ENCODE peak calls at places on chromosomes 5 and 9, in five cellular contexts. Y is right cardiac atrium, W is left ventricle myocardium inferior, G is psoas muscle, P is coronary artery. V is an unnamed sample.

GRCh38 chr9:125142560-125143376 is 560 bp downstream of the SCAI start:
- DNase-seq in Y (no peak), W (no peak), G (no peak), P (no peak), V (peak; percentile 10)

GRCh38 chr5:181160144-181160754 is 12.9 kb downstream of the OR2V2 start:
- DNase-seq in Y (peak; percentile 61), W (peak; percentile 33), G (peak; percentile 56), P (no peak), V (no peak)

GRCh38 chr5:82142928-82143577 is 135.1 kb downstream of the RPS23 start:
- DNase-seq in Y (no peak), W (no peak), G (no peak), P (no peak), V (no peak)

GRCh38 chr5:73544429-73545402 is 20.7 kb downstream of the ANKRA2 start:
- DNase-seq in Y (no peak), W (peak; percentile 19), G (no peak), P (no peak), V (peak; percentile 84)

GRCh38 chr5:151682751-151683331 is 3.9 kb downstream of the SPARC start:
- DNase-seq in Y (peak; percentile 76), W (no peak), G (no peak), P (no peak), V (no peak)

GRCh38 chr5:73591698-73592501 is 26.4 kb downstream of the UTP15 start:
- DNase-seq in Y (no peak), W (no peak), G (no peak), P (no peak), V (no peak)

GRCh38 chr5:78586251-78586650 is 62.3 kb downstream of the LHFPL2 start:
- DNase-seq in Y (peak; percentile 47), W (no peak), G (peak; percentile 22), P (no peak), V (no peak)

GRCh38 chr5:34534237-34535108 is 121.7 kb upstream of the RAI14 start:
- DNase-seq in Y (no peak), W (no peak), G (no peak), P (no peak), V (no peak)

GRCh38 chr5:95148453-95148852 is 136.4 kb downstream of the MCTP1 start:
- DNase-seq in Y (no peak), W (no peak), G (no peak), P (no peak), V (no peak)

GRCh38 chr5:68285857-68286611 is 70.5 kb downstream of the PIK3R1 start:
- DNase-seq in Y (no peak), W (no peak), G (no peak), P (no peak), V (no peak)

GRCh38 chr5:59575648-59576290 is 317.8 kb downstream of the PDE4D start:
- DNase-seq in Y (no peak), W (no peak), G (no peak), P (no peak), V (no peak)

DNA sequence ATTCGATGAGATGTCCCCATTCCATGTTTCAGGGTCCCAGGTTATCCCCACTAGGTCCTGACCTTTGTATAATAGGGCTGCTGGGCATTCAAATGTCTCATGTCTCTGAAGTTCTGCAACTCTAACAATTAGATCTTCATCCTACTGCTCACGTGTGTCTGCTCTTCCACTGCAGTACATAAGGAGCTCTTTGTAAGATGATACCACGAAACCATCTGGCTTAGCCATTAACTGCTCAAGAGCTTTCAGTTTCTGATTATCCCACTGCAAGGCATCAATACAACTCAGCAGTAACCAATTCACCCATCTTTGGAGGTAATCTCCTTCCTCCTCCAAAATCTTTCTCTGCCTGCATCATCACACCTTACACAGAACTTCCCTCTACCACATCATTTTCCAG is 49.9 kb upstream of the PPP2CA start:
- DNase-seq in Y (no peak), W (no peak), G (no peak), P (no peak), V (no peak)
- H3K27ac ChIP-seq in Y (no peak overlapping the region), W (no peak overlapping the region), G (no peak overlapping the region), P (no peak overlapping the region), V (no peak overlapping the region)

GRCh38 chr9:12980482-12980881 is 205.7 kb downstream of the LURAP1L start:
- DNase-seq in Y (no peak), W (no peak), G (no peak), P (no peak), V (no peak)
- H3K27ac ChIP-seq in Y (no peak overlapping the region), W (no peak overlapping the region), G (no peak overlapping the region), P (no peak overlapping the region), V (no peak overlapping the region)

DNA sequence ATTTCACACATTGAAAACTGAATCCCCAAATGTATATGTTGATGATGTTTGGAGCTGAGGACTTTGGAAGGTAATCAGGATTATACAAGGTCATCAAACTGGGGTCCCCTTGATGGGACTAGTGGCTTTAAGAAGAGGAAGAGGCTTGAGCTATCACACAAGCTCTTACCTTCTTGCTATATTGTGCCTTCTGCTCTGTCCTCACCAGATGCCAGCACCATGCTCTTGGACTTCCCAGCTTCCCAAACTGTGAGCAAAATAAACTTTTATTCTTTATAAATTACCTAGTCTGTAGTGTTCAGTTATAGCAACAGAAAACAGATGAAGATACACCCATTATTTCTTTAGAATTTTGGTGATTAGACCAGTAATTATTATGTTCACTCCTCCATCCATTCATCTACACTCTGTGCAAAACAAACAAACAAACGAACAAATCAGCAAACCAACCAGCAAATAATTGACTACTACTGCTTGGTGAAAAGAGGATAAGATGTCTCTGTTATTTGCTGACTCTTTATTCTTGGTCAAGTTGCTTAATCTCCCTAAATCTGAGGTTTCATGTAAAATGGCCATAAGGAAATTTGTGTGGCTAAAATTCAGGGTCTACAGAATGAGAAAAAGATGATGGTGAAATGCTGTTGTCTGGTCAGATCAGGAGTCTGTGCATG is 854.0 kb downstream of the MAT2B start:
- DNase-seq in Y (no peak), W (no peak), G (no peak), P (no peak), V (no peak)
- H3K27ac ChIP-seq in Y (no peak overlapping the region), W (no peak overlapping the region), G (no peak overlapping the region), P (no peak overlapping the region), V (no peak overlapping the region)

GRCh38 chr9:92426501-92426900 is 2.2 kb upstream of the OMD start:
- DNase-seq in Y (no peak), W (no peak), G (no peak), P (no peak), V (no peak)
- H3K27ac ChIP-seq in Y (no peak overlapping the region), W (peak overlapping the region; percentile 67), G (no peak overlapping the region), P (peak overlapping the region; percentile 36), V (no peak overlapping the region)

DNA sequence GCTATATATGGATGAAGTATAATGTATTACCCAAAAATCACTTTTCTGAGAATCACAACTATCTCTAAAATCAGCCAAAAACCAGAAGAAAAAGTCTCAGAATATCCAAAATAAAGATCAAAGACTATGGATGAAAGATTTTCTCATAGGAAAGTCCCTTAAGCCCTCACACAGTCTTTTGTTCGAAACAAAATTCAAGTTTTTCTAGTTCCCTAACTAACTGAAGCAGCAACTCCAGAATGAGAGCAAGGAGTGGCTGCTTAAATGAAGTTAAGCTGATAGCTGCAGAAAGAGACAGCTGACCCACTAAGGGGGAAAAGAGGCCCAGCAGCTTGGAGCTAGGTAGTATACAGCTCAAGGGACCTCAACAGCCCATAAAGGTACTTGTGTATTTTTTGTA is 8.4 kb downstream of the ZBTB5 start:
- DNase-seq in Y (no peak), W (no peak), G (no peak), P (no peak), V (no peak)
- H3K27ac ChIP-seq in Y (no peak overlapping the region), W (no peak overlapping the region), G (no peak overlapping the region), P (no peak overlapping the region), V (no peak overlapping the region)

GRCh38 chr9:3733039-3733408 is 207.2 kb upstream of the RFX3 start:
- DNase-seq in Y (no peak), W (no peak), G (no peak), P (no peak), V (no peak)
- H3K27ac ChIP-seq in Y (no peak overlapping the region), W (peak overlapping the region; percentile 19), G (no peak overlapping the region), P (no peak overlapping the region), V (no peak overlapping the region)

GRCh38 chr9:82489579-82489915 is 501.0 kb downstream of the SPATA31D1 start:
- DNase-seq in Y (no peak), W (no peak), G (no peak), P (no peak), V (no peak)
- H3K27ac ChIP-seq in Y (no peak overlapping the region), W (peak overlapping the region; percentile 85), G (peak overlapping the region; percentile 11), P (peak overlapping the region; percentile 10), V (peak overlapping the region; percentile 79)